ENCODE peak calls at places on chromosomes 1 and 21, in seven cellular contexts. W, V, R, N, I, J and Y are unnamed samples.

GRCh38 chr1:232066521-232066920 is 439.9 kb downstream of the DISC1 start:
- DNase-seq in W (no peak), V (no peak), R (no peak), N (peak), I (no peak), J (no peak), Y (no peak)

GRCh38 chr1:159008744-159009188 is 941 bp upstream of the IFI16 start:
- DNase-seq in W (no peak), V (no peak), R (peak), N (peak), I (no peak), J (no peak), Y (no peak)

GRCh38 chr1:118988186-118989005 is at the start of gene TBX15:
- DNase-seq in W (no peak), V (no peak), R (no peak), N (no peak), I (no peak), J (peak), Y (no peak)

GRCh38 chr1:35573776-35574654 is 901 bp downstream of the TFAP2E start:
- DNase-seq in W (no peak), V (no peak), R (no peak), N (no peak), I (no peak), J (no peak), Y (no peak)

GRCh38 chr1:223062177-223062576 is 80.9 kb downstream of the TLR5 start:
- DNase-seq in W (no peak), V (no peak), R (no peak), N (no peak), I (peak), J (no peak), Y (no peak)

GRCh38 chr1:107626075-107626796 is 338.7 kb downstream of the VAV3 start:
- DNase-seq in W (no peak), V (no peak), R (no peak), N (no peak), I (no peak), J (no peak), Y (no peak)

GRCh38 chr1:156821801-156822200 is 5.2 kb upstream of the SH2D2A start:
- DNase-seq in W (no peak), V (no peak), R (no peak), N (peak), I (peak), J (no peak), Y (no peak)

GRCh38 chr1:50703240-50703639 is 256.8 kb downstream of the FAF1 start:
- DNase-seq in W (no peak), V (no peak), R (no peak), N (no peak), I (no peak), J (no peak), Y (no peak)

GRCh38 chr1:247332901-247333361 is 1.3 kb upstream of the ZNF496 start:
- DNase-seq in W (no peak), V (no peak), R (no peak), N (peak), I (peak), J (peak), Y (no peak)

GRCh38 chr1:19377812-19378718 is 65.9 kb downstream of the SLC66A1 start:
- DNase-seq in W (no peak), V (no peak), R (no peak), N (no peak), I (no peak), J (no peak), Y (no peak)

GRCh38 chr1:169779970-169780369 is 14.7 kb downstream of the METTL18 start:
- DNase-seq in W (no peak), V (no peak), R (no peak), N (peak), I (peak), J (no peak), Y (no peak)

GRCh38 chr21:45522986-45523385 is 19.3 kb downstream of the SLC19A1 start:
- DNase-seq in W (no peak), V (no peak), R (no peak), N (no peak), I (no peak), J (peak), Y (no peak)

GRCh38 chr1:156936191-156936590 is 15.8 kb downstream of the LRRC71 start:
- DNase-seq in W (no peak), V (no peak), R (no peak), N (no peak), I (no peak), J (no peak), Y (no peak)

GRCh38 chr1:178940022-178940765 is 69.3 kb upstream of the ANGPTL1 start:
- DNase-seq in W (no peak), V (no peak), R (no peak), N (no peak), I (no peak), J (peak), Y (no peak)

GRCh38 chr1:32917521-32917920 is 16.3 kb upstream of the TMEM54 start:
- DNase-seq in W (no peak), V (no peak), R (no peak), N (no peak), I (no peak), J (no peak), Y (no peak)

GRCh38 chr1:40395211-40396175 is 22.0 kb downstream of the SMAP2 start:
- DNase-seq in W (no peak), V (no peak), R (no peak), N (no peak), I (no peak), J (no peak), Y (no peak)

GRCh38 chr1:14958249-14959215 is 195.0 kb upstream of the TMEM51 start:
- DNase-seq in W (no peak), V (no peak), R (no peak), N (no peak), I (no peak), J (no peak), Y (no peak)

GRCh38 chr1:201614262-201615015 is 75.5 kb downstream of the NAV1 start:
- DNase-seq in W (peak), V (peak), R (no peak), N (no peak), I (no peak), J (no peak), Y (no peak)

GRCh38 chr1:6336946-6337622 is 56.5 kb downstream of the ACOT7 start:
- DNase-seq in W (no peak), V (no peak), R (no peak), N (no peak), I (no peak), J (no peak), Y (no peak)

GRCh38 chr1:65001238-65001792 is 35.0 kb upstream of the JAK1 start:
- DNase-seq in W (peak), V (no peak), R (peak), N (no peak), I (no peak), J (peak), Y (no peak)

GRCh38 chr1:18861590-18861989 is 2.1 kb upstream of the TAS1R2 start:
- DNase-seq in W (no peak), V (no peak), R (no peak), N (no peak), I (no peak), J (no peak), Y (no peak)

GRCh38 chr1:4801192-4801924 is 146.9 kb downstream of the AJAP1 start:
- DNase-seq in W (no peak), V (no peak), R (no peak), N (no peak), I (no peak), J (no peak), Y (no peak)

GRCh38 chr1:119964673-119965363 is 68.5 kb upstream of the ADAM30 start:
- DNase-seq in W (no peak), V (no peak), R (no peak), N (peak), I (no peak), J (no peak), Y (no peak)

GRCh38 chr1:8985915-8986813 is 40.1 kb downstream of the SLC2A7 start:
- DNase-seq in W (no peak), V (no peak), R (no peak), N (peak), I (peak), J (peak), Y (peak)

GRCh38 chr1:4674676-4675075 is 20.3 kb downstream of the AJAP1 start:
- DNase-seq in W (no peak), V (no peak), R (no peak), N (no peak), I (no peak), J (no peak), Y (no peak)

GRCh38 chr1:40857737-40858136 is 4.4 kb downstream of the CITED4 start:
- DNase-seq in W (no peak), V (no peak), R (no peak), N (no peak), I (no peak), J (no peak), Y (no peak)

GRCh38 chr1:228434674-228435073 is 18.0 kb upstream of the TRIM17 start:
- DNase-seq in W (no peak), V (no peak), R (no peak), N (no peak), I (peak), J (no peak), Y (no peak)

GRCh38 chr1:11563560-11564069 is 84.7 kb downstream of the DISP3 start:
- DNase-seq in W (no peak), V (peak), R (no peak), N (peak), I (peak), J (no peak), Y (no peak)

GRCh38 chr1:215567491-215568286 is 585 bp downstream of the KCTD3 start:
- DNase-seq in W (peak), V (peak), R (no peak), N (peak), I (peak), J (peak), Y (peak)

GRCh38 chr1:212415107-212415841 is 588 bp upstream of the PACC1 start:
- DNase-seq in W (peak), V (no peak), R (no peak), N (no peak), I (no peak), J (no peak), Y (no peak)

GRCh38 chr1:5514519-5515183 is 477.6 kb downstream of the NPHP4 start:
- DNase-seq in W (peak), V (peak), R (peak), N (peak), I (peak), J (no peak), Y (no peak)

GRCh38 chr1:40838980-40839942 is 22.9 kb downstream of the CITED4 start:
- DNase-seq in W (no peak), V (no peak), R (no peak), N (no peak), I (no peak), J (no peak), Y (no peak)